ENCODE peak calls at places on chromosomes 1 and 21, in five cellular contexts. H, V, N, K and U are unnamed samples.

GRCh38 chr1:86616871-86617270 is 70.0 kb downstream of the CLCA4 start:
- DNase-seq in H (no peak), V (no peak), N (no peak), K (no peak), U (no peak)

GRCh38 chr1:6008696-6009095 is 16.5 kb upstream of the NPHP4 start:
- DNase-seq in H (no peak), V (no peak), N (no peak), K (no peak), U (no peak)

GRCh38 chr1:96524100-96524499 is 197.5 kb upstream of the PTBP2 start:
- DNase-seq in H (no peak), V (no peak), N (no peak), K (no peak), U (no peak)

GRCh38 chr1:165644064-165644735 is 13.2 kb downstream of the MGST3 start:
- DNase-seq in H (no peak), V (no peak), N (no peak), K (no peak), U (peak)

GRCh38 chr1:62436039-62436465 is 797 bp upstream of the USP1 start:
- DNase-seq in H (no peak), V (no peak), N (peak), K (no peak), U (no peak)

GRCh38 chr1:3510136-3510955 is 55.9 kb downstream of the ARHGEF16 start:
- DNase-seq in H (no peak), V (no peak), N (no peak), K (peak), U (no peak)

GRCh38 chr1:101257500-101258325 is 20.9 kb downstream of the S1PR1 start:
- DNase-seq in H (no peak), V (no peak), N (no peak), K (no peak), U (no peak)

GRCh38 chr1:3237570-3237969 is 168.6 kb downstream of the PRDM16 start:
- DNase-seq in H (no peak), V (no peak), N (no peak), K (no peak), U (no peak)

GRCh38 chr1:9362488-9362887 is 69.8 kb downstream of the SPSB1 start:
- DNase-seq in H (no peak), V (no peak), N (no peak), K (no peak), U (no peak)

GRCh38 chr1:43293896-43294760 is 6.7 kb upstream of the TIE1 start:
- DNase-seq in H (peak), V (peak), N (no peak), K (no peak), U (peak)

DNA sequence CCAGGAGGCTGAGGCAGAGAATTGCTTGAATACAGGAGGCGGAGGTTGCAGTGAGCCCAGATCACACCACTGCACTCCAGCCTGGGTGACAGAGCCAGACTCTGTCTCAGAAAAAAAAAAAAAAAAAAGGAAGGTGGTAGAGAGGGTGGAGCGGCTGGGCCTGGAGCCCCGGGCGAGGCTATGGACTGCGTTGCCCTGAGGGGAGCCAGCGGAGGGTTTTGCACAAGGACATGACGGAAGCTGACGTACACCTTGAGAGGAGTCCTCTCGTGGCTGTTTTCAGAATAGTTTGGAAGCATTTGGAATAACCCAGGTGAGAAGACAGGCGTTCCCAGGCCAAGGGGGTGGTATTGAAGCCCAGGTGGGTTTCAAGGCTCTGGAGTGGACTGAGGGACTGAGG is 6.9 kb upstream of the FBLIM1 start:
- DNase-seq in H (no peak), V (no peak), N (no peak), K (no peak), U (no peak)
- H3K27ac ChIP-seq in H (no peak), V (no peak), N (no peak), K (no peak), U (no peak)

DNA sequence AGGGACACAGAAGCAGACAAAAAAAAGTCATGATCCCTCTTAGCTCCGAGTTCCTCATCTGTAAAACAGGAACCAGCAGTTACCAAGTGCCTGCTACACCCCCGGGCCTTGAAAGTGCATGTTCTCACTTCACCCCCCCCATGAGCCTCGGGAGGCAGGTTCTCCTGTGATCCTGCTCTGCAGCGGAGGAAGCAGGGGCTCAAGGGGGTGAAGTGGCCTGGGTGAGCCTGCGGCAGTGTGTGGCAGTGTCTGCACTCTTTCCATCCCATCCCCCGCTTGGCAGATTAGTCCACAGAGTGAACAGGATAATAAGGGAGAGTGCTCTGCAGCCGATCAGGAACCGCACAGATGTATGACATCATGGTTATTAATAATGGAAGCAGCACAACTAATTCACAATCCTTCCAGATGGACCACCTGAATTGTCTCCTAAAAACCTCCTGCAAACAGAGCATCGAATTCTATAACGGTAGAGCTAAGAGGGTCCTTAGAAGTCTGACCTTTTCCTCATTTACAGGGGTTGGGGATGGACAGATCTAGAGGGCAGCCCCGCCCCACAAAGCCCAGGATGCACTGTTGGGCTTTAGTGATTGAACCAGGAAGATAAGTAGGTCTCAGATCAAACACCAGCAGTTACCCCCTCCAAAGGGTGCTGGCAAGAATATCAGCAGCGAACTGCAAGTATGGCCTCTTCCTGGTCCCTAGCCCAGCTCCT is 174.1 kb upstream of the EDN2 start:
- DNase-seq in H (no peak), V (no peak), N (no peak), K (no peak), U (no peak)
- H3K27ac ChIP-seq in H (no peak), V (no peak), N (no peak), K (no peak), U (no peak)

DNA sequence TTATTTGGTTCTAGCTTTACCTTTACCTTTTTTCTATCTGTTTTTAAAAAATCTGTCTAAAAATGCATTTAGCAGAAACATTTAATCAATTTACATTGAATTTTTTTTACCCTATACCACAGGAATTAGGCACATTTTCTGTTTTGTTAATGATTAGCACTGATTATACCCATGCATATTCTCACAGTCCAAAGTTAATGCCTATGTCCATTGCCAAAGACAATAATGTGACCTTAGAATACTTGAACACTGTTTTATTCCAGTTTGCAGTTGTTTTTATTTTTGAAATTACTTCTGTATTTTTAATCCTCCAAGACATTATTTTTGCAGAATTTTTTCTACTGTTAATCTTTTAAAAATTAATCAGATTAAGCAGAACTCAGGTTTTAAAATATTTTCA is 11.0 kb upstream of the AMY2B start:
- DNase-seq in H (no peak), V (no peak), N (no peak), K (no peak), U (no peak)
- H3K27ac ChIP-seq in H (no peak), V (no peak), N (no peak), K (no peak), U (no peak)

GRCh38 chr1:194103516-194104246 is 917.3 kb upstream of the B3GALT2 start:
- DNase-seq in H (no peak), V (no peak), N (no peak), K (no peak), U (no peak)
- H3K27ac ChIP-seq in H (no peak), V (no peak), N (no peak), K (no peak), U (no peak)

DNA sequence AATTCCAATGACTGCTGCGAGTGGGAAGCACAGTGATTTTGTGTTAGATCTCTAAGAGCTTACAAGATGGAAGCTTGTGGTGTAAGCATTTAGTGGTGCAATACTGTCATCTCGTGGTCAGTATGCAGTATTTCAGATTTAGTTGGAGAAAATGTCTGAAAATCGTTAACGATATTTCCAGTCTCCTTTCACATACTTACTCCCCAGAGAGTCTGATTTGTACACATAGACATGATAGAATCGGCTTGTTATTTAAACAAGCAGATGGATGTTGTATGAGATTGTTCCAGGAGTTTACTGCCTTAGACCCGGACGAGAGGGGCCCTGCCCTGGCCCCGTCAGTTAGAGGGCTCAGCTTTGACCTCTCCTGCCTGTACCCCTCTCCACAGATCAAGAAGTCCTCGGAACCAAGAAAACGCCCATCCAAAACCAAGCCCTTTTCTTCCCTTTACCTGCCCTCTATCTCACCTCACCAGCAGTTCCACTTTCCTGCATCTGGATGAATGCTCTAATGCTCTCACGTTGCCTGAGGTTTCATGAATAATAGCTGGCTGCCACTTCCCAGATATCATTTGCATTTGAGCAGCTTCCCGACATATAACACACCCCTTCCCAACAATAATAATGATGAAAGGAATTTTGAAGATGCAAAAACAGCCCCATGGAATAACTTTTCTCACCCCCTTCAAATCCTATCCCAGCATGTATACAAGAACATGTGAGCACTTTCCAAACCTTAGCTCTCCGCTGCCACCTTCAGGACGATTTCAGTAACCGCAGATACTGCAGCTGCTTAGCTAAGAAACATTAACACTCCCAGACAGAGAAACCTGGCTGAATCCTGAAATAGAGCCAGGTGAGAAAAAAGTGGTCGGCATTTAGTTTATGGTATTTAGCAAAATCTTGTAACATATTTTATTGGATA is 247.3 kb downstream of the LTN1 start:
- DNase-seq in H (peak), V (peak), N (peak), K (peak), U (peak)
- H3K27ac ChIP-seq in H (no peak), V (peak), N (peak), K (no peak), U (peak)

DNA sequence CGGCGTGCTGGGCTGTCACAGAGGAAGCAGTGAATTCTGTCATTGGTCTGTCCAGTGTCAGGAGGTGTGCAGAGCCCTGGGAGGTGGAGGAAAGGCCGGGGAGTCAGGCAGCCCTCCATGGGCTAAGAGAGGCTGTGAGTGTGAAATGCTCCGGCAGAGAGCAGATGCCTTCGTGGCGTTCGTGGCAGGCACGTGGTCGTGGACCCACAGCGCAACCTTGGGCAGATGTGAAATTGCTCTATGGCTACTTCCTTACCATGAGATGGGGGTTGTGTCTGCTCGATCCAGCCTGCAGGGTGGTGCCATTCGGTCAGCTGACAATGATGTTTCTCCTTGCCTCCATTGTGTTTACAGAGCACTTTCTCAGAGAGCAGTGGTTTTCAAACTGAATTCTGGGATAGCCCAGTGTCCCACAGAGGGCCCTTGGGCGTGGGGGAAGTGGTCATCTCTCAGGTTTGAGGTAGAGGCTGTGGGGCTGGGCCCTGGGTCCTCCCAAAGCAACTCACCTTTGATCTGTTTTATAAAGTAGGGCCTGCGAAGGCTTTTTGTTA is 27.9 kb downstream of the TNFRSF1B start:
- DNase-seq in H (no peak), V (no peak), N (no peak), K (no peak), U (no peak)
- H3K27ac ChIP-seq in H (no peak), V (no peak), N (no peak), K (no peak), U (no peak)

DNA sequence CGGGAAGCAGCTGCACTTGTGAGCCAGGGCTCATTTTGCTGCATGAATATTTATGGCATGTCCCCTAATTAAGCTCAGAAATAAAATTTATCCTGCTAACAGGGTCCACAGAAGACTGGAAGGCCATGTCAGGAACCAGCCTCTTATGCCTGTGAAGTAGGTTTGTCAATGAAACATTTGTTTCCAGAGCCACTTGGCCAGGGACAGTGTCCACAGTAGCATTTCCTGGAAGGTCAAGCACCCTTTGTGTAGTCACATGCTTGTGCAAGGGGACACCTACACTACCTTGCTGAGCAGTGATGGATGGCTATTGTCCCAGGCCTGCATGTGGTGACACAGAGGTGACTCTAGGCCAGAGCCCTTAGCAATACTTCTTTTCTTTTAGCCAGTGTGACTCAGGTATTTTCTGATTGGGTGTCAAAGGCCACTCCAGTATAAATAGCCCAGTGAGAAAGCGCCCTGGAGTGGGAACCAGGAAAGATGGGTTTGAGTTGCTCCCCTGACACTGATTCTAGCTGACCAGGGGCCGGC is 259.1 kb downstream of the FOXD2 start:
- DNase-seq in H (no peak), V (no peak), N (no peak), K (peak), U (no peak)
- H3K27ac ChIP-seq in H (no peak), V (no peak), N (no peak), K (no peak), U (no peak)

DNA sequence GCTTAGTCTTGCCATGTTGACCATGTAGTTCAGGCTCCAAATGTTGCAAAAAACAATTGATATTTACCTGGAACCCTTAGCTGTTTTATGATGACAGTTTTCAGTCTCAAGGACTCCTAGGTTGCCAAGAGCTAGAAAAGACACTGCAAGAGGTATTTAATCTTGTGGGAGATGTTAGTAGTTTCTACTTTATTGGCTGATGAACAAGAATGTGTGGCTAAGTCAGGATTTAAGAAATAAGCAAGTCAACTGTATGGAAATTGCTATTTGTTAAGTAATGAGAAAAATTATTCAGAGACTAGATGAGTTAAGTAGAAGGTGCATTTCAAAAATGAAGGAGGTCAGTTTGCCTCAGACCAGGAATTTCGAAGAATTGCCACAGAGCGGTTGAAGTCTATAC is 639.7 kb upstream of the USP24 start:
- DNase-seq in H (no peak), V (no peak), N (no peak), K (no peak), U (peak)
- H3K27ac ChIP-seq in H (no peak), V (no peak), N (no peak), K (no peak), U (peak)

DNA sequence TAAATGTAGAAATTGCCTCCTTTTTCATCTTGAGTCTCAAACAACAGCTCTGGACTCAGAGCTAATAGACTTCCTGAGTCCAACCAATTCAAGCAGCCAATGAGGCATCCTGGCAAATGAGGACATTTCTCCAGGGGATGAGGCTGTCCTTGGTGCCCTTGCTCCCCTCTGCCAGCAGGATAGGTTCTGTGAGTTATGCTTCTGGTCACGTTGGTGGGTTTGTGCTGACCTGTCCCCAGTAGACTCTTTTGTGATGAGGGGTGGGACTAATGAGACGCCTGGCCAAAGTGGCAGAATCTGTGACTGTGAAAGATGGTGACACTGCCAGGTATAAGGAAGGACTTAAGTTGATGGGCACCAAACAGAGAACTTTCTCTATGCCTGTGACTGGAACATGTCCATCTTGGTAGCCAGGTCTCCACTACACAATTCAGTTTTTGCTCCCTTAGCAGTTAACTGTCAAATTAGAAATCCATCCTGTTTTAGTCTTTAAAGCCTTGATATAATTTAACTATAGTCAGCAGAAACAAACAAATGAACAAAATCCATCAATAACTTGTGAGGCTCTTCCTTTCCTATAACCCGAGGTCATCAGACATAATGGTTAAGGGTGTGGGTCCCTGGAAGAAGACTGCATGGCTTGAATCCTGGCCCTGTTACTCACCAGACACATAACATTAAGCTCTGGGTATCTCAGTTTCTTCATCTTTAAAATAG is 35.7 kb upstream of the THEM4 start:
- DNase-seq in H (no peak), V (no peak), N (no peak), K (no peak), U (no peak)
- H3K27ac ChIP-seq in H (no peak), V (peak), N (peak), K (no peak), U (no peak)